ENCODE peak calls at places on chromosomes 16 and 17, in five cellular contexts. One of them, this sample, is unnamed. For H3K4me1, the result is how much of the 10 kb centered on the place peaks cover.

GRCh38 chr17:77266891-77267341 is 126.1 kb downstream of the SEC14L1 start:
- DNase-seq in SK-N-SH: peak
- DNase-seq in HCT116: no peak
- DNase-seq in GM23338: peak
- DNase-seq in A549: no peak
- DNase-seq in this sample: no peak

GRCh38 chr16:31385680-31386079 is 7.5 kb upstream of the ITGAD start:
- DNase-seq in HCT116: peak
- DNase-seq in SK-N-SH: no peak
- DNase-seq in A549: no peak
- DNase-seq in GM23338: no peak
- DNase-seq in this sample: no peak

GRCh38 chr16:56713794-56714193 is 16.1 kb upstream of the NUP93 start:
- DNase-seq in GM23338: no peak
- DNase-seq in A549: no peak
- DNase-seq in HCT116: no peak
- DNase-seq in SK-N-SH: no peak
- DNase-seq in this sample: no peak

GRCh38 chr17:66367112-66367511 is 64.7 kb downstream of the PRKCA start:
- DNase-seq in A549: no peak
- DNase-seq in GM23338: no peak
- DNase-seq in HCT116: no peak
- DNase-seq in SK-N-SH: no peak
- DNase-seq in this sample: no peak

GRCh38 chr16:49282690-49283375 is 1.2 kb upstream of the CBLN1 start:
- DNase-seq in A549: no peak
- DNase-seq in GM23338: peak
- DNase-seq in SK-N-SH: peak
- DNase-seq in HCT116: no peak
- DNase-seq in this sample: no peak

GRCh38 chr17:9522074-9522473 is 53.5 kb downstream of the STX8 start:
- DNase-seq in HCT116: no peak
- DNase-seq in A549: peak
- DNase-seq in SK-N-SH: peak
- DNase-seq in GM23338: peak
- DNase-seq in this sample: peak

GRCh38 chr17:82923366-82924113 is 83.7 kb upstream of the ZNF750 start:
- DNase-seq in GM23338: no peak
- DNase-seq in A549: no peak
- DNase-seq in SK-N-SH: no peak
- DNase-seq in HCT116: no peak
- DNase-seq in this sample: no peak

GRCh38 chr16:50463581-50464324 is 84.4 kb upstream of the NKD1 start:
- DNase-seq in A549: no peak
- DNase-seq in SK-N-SH: no peak
- DNase-seq in HCT116: no peak
- DNase-seq in GM23338: peak
- DNase-seq in this sample: no peak

GRCh38 chr16:79007614-79008013 is 592.9 kb downstream of the MAF start:
- DNase-seq in HCT116: no peak
- DNase-seq in SK-N-SH: no peak
- DNase-seq in A549: no peak
- DNase-seq in GM23338: no peak
- DNase-seq in this sample: no peak

GRCh38 chr17:77423589-77424451 is 283.1 kb downstream of the SEC14L1 start:
- DNase-seq in GM23338: no peak
- DNase-seq in HCT116: no peak
- DNase-seq in SK-N-SH: peak
- DNase-seq in A549: peak
- DNase-seq in this sample: peak

GRCh38 chr16:29816694-29817441 is 916 bp downstream of the PAGR1 start:
- DNase-seq in GM23338: peak
- DNase-seq in HCT116: no peak
- DNase-seq in SK-N-SH: peak
- DNase-seq in A549: peak
- DNase-seq in this sample: no peak

GRCh38 chr17:34756670-34757021 is 177.3 kb downstream of the TMEM132E start:
- DNase-seq in A549: no peak
- DNase-seq in GM23338: no peak
- DNase-seq in HCT116: no peak
- DNase-seq in SK-N-SH: no peak
- DNase-seq in this sample: no peak

GRCh38 chr16:79400462-79401149 is 199.9 kb downstream of the MAF start:
- DNase-seq in HCT116: no peak
- DNase-seq in A549: no peak
- DNase-seq in SK-N-SH: no peak
- DNase-seq in GM23338: no peak
- DNase-seq in this sample: no peak

GRCh38 chr17:6936370-6937028 is 59.4 kb upstream of the ALOX12 start:
- DNase-seq in SK-N-SH: peak
- DNase-seq in HCT116: no peak
- DNase-seq in GM23338: peak
- DNase-seq in A549: no peak
- DNase-seq in this sample: no peak

GRCh38 chr17:78641666-78642065 is 64.5 kb upstream of the DNAH17 start:
- DNase-seq in GM23338: no peak
- DNase-seq in SK-N-SH: no peak
- DNase-seq in A549: no peak
- DNase-seq in HCT116: no peak
- DNase-seq in this sample: no peak

GRCh38 chr16:31243734-31244670 is 15.8 kb upstream of the ITGAM start:
- DNase-seq in HCT116: no peak
- DNase-seq in SK-N-SH: no peak
- DNase-seq in A549: no peak
- DNase-seq in GM23338: no peak
- DNase-seq in this sample: no peak

GRCh38 chr16:89170346-89171215 is 967 bp upstream of the CDH15 start:
- DNase-seq in GM23338: peak
- DNase-seq in SK-N-SH: no peak
- DNase-seq in A549: peak
- DNase-seq in HCT116: peak
- DNase-seq in this sample: no peak

GRCh38 chr16:4376126-4376819 is 4.6 kb downstream of the VASN start:
- DNase-seq in A549: no peak
- DNase-seq in SK-N-SH: peak
- DNase-seq in GM23338: no peak
- DNase-seq in HCT116: no peak
- DNase-seq in this sample: no peak

GRCh38 chr17:82013341-82013740 is 9.3 kb downstream of the CENPX start:
- DNase-seq in A549: no peak
- DNase-seq in HCT116: no peak
- DNase-seq in GM23338: no peak
- DNase-seq in SK-N-SH: peak
- DNase-seq in this sample: no peak

GRCh38 chr17:70879389-70879788 is 710.1 kb downstream of the KCNJ2 start:
- DNase-seq in GM23338: no peak
- DNase-seq in SK-N-SH: no peak
- DNase-seq in A549: no peak
- DNase-seq in HCT116: no peak
- DNase-seq in this sample: no peak

GRCh38 chr17:8148560-8148959 is 3.6 kb downstream of the PER1 start:
- DNase-seq in SK-N-SH: no peak
- DNase-seq in HCT116: no peak
- DNase-seq in A549: no peak
- DNase-seq in GM23338: no peak
- DNase-seq in this sample: no peak

GRCh38 chr17:9279911-9280310 is 258.6 kb downstream of the NTN1 start:
- DNase-seq in SK-N-SH: no peak
- DNase-seq in GM23338: no peak
- DNase-seq in HCT116: no peak
- DNase-seq in A549: no peak
- DNase-seq in this sample: no peak

GRCh38 chr17:52986056-52986662 is 827.6 kb upstream of the CA10 start:
- DNase-seq in HCT116: no peak
- DNase-seq in GM23338: no peak
- DNase-seq in SK-N-SH: no peak
- DNase-seq in A549: no peak
- DNase-seq in this sample: no peak

GRCh38 chr16:2769100-2769529 is 8.0 kb downstream of the ELOB start:
- DNase-seq in A549: no peak
- DNase-seq in GM23338: no peak
- DNase-seq in HCT116: no peak
- DNase-seq in SK-N-SH: no peak
- DNase-seq in this sample: no peak

GRCh38 chr16:75248142-75248535 is 3.3 kb downstream of the BCAR1 start:
- DNase-seq in SK-N-SH: no peak
- DNase-seq in A549: no peak
- DNase-seq in HCT116: no peak
- DNase-seq in GM23338: no peak
- DNase-seq in this sample: no peak
- H3K4me1 ChIP-seq in SK-N-SH: half or more
- H3K4me1 ChIP-seq in A549: half or more
- H3K4me1 ChIP-seq in HCT116: half or more
- H3K4me1 ChIP-seq in GM23338: half or more
- H3K4me1 ChIP-seq in this sample: half or more

GRCh38 chr16:11472851-11473250 is 113.9 kb downstream of the LITAF start:
- DNase-seq in GM23338: no peak
- DNase-seq in HCT116: no peak
- DNase-seq in SK-N-SH: no peak
- DNase-seq in A549: no peak
- DNase-seq in this sample: no peak
- TF ChIP-seq REST in GM23338: no peak
- TF ChIP-seq REST in HCT116: no peak
- TF ChIP-seq REST in SK-N-SH: no peak
- TF ChIP-seq REST in A549: no peak
- TF ChIP-seq REST in this sample: no peak

GRCh38 chr17:40915199-40915661 is 22.2 kb downstream of the KRT23 start:
- DNase-seq in HCT116: peak
- DNase-seq in A549: peak
- DNase-seq in GM23338: no peak
- DNase-seq in SK-N-SH: no peak
- DNase-seq in this sample: no peak
- H3K4me3 ChIP-seq in HCT116: no peak
- H3K4me3 ChIP-seq in A549: no peak
- H3K4me3 ChIP-seq in GM23338: no peak
- H3K4me3 ChIP-seq in SK-N-SH: no peak
- H3K4me3 ChIP-seq in this sample: no peak

DNA sequence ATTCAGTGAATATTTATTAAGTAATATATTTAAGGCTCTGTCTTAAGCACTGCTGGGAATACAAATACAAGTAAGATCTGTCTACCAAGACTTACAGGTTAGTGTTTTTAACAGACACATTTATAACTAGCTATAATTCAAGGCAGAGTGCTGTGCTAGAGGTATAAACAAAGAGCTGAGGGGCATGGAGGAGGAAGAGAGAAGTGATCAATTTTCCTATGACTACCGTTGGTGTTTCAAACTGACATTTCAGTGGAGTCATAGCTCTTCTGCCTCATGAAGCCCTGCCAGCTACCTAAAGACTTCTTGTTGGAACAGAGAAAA is 79.9 kb downstream of the CYB561 start:
- DNase-seq in GM23338: no peak
- DNase-seq in HCT116: no peak
- DNase-seq in SK-N-SH: no peak
- DNase-seq in A549: no peak
- DNase-seq in this sample: no peak
- H3K4me1 ChIP-seq in GM23338: under half
- H3K4me1 ChIP-seq in HCT116: under half
- H3K4me1 ChIP-seq in SK-N-SH: under half
- H3K4me1 ChIP-seq in A549: under half
- H3K4me1 ChIP-seq in this sample: under half

DNA sequence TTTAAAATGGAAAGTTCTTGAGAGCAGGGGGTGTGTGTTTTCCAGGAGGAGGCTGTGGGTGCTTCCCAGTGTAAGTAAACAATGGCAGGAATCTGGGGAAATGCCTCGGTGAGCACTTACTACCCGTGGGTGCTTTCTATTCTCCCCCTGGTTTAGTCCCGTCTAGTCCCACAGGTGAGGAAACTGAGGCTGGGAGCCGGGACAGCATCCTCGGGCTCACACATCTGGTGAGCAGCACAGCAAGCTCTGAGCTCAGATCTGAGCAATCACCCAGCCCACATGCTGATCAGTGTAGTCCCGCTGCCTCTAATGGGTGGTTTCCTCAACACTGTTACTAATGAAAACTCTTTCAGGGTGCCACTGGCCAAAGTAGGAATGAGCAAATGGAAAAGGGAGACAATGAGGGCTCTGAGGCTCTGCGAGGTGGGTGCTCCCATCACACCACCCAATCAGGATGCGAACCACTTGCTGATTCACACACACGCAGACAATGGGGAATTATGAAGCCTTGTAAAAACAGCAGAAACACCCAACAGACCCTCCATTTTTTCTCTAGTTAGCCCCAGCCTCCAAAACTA is 202.6 kb downstream of the PARN start:
- DNase-seq in SK-N-SH: no peak
- DNase-seq in GM23338: no peak
- DNase-seq in HCT116: no peak
- DNase-seq in A549: peak
- DNase-seq in this sample: no peak
- TF ChIP-seq REST in SK-N-SH: no peak
- TF ChIP-seq REST in GM23338: no peak
- TF ChIP-seq REST in HCT116: no peak
- TF ChIP-seq REST in A549: no peak
- TF ChIP-seq REST in this sample: no peak

DNA sequence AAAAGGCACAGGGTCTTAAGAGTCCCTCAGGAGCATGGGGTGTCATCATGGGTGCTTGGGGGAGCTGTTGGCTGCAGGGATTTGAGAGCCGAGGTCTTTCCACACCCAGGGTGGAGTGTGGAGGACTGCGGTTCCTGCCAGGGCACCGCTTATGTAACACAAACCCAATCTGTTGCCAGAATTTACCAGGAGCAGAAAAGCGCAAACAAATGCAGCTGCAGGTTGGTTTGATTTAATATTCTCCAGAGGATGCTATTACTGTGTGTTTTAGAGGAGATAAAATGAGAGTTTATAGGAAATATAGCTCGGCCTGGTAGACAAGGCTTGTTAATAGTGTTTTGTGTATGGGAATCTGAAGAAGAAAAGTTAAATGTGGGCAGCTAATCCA is 174.5 kb downstream of the KATNIP start:
- DNase-seq in SK-N-SH: peak
- DNase-seq in GM23338: no peak
- DNase-seq in A549: no peak
- DNase-seq in HCT116: no peak
- DNase-seq in this sample: no peak
- H3K4me3 ChIP-seq in SK-N-SH: no peak
- H3K4me3 ChIP-seq in GM23338: no peak
- H3K4me3 ChIP-seq in A549: no peak
- H3K4me3 ChIP-seq in HCT116: no peak
- H3K4me3 ChIP-seq in this sample: no peak